ENCODE peak calls at places on chromosomes 3 and 15, in six cellular contexts. W, I, E, X, S and P are unnamed samples.

GRCh38 chr3:127456471-127457093 is 134.0 kb downstream of the TPRA1 start:
- DNase-seq in X (no peak), I (peak), S (peak), E (peak), W (no peak), P (no peak)

GRCh38 chr15:84810073-84810840 is 6.9 kb upstream of the ALPK3 start:
- DNase-seq in I (peak), E (peak), X (no peak), W (no peak), S (no peak), P (no peak)

GRCh38 chr3:26438325-26438940 is 184.1 kb upstream of the LRRC3B start:
- DNase-seq in E (no peak), X (no peak), W (no peak), S (no peak), I (no peak), P (no peak)

GRCh38 chr3:153513236-153513635 is 351.2 kb downstream of the RAP2B start:
- DNase-seq in W (no peak), S (no peak), E (peak), X (no peak), I (no peak), P (no peak)

GRCh38 chr3:138348950-138349739 is 766 bp downstream of the MRAS start:
- DNase-seq in X (no peak), I (peak), W (no peak), E (peak), S (peak), P (peak)

GRCh38 chr3:133532951-133533350 is 40.5 kb upstream of the CDV3 start:
- DNase-seq in X (peak), W (no peak), S (no peak), I (peak), E (peak), P (no peak)

GRCh38 chr3:25548836-25549235 is 115.9 kb downstream of the TOP2B start:
- DNase-seq in I (no peak), E (no peak), W (no peak), X (no peak), S (no peak), P (no peak)

GRCh38 chr3:32675164-32675563 is 9.8 kb upstream of the CNOT10 start:
- DNase-seq in E (no peak), W (no peak), S (no peak), X (no peak), I (no peak), P (no peak)

GRCh38 chr3:15750143-15750542 is 47.6 kb downstream of the ANKRD28 start:
- DNase-seq in I (peak), W (no peak), S (no peak), E (no peak), X (no peak), P (no peak)

GRCh38 chr3:24953060-24953771 is 458.6 kb upstream of the THRB start:
- DNase-seq in X (no peak), E (no peak), I (no peak), W (no peak), S (no peak), P (no peak)

GRCh38 chr3:179807588-179807987 is 154.7 kb downstream of the USP13 start:
- DNase-seq in S (no peak), I (no peak), W (no peak), E (no peak), X (no peak), P (no peak)

GRCh38 chr3:71039332-71039731 is 544.2 kb downstream of the FOXP1 start:
- DNase-seq in I (no peak), E (no peak), S (no peak), W (no peak), X (no peak), P (no peak)

GRCh38 chr3:32325957-32326356 is 65.7 kb upstream of the CMTM7 start:
- DNase-seq in I (no peak), W (no peak), E (no peak), X (no peak), S (no peak), P (no peak)

GRCh38 chr15:68552773-68553172 is 26.0 kb upstream of the CORO2B start:
- DNase-seq in S (no peak), W (no peak), I (peak), E (peak), X (no peak), P (no peak)

GRCh38 chr15:77185242-77185785 is 114.4 kb upstream of the TSPAN3 start:
- DNase-seq in X (no peak), I (no peak), W (no peak), E (peak), S (no peak), P (no peak)

GRCh38 chr3:104206925-104207324 is 1159.8 kb upstream of the ALCAM start:
- DNase-seq in W (no peak), S (no peak), I (no peak), X (no peak), E (no peak), P (no peak)

GRCh38 chr15:76169013-76169412 is 109.2 kb downstream of the TMEM266 start:
- DNase-seq in I (peak), E (peak), S (no peak), X (no peak), W (no peak), P (peak)

GRCh38 chr3:37671000-37671483 is 190.6 kb upstream of the CTDSPL start:
- DNase-seq in E (no peak), I (no peak), W (no peak), X (no peak), S (no peak), P (no peak)

GRCh38 chr3:112303811-112304325 is 9.9 kb upstream of the SLC9C1 start:
- DNase-seq in I (peak), S (peak), W (no peak), E (peak), X (no peak), P (no peak)

GRCh38 chr3:126963261-126964190 is 19.4 kb upstream of the PLXNA1 start:
- DNase-seq in I (no peak), S (no peak), W (no peak), E (no peak), X (no peak), P (no peak)

GRCh38 chr3:149975919-149976318 is 5.2 kb upstream of the PFN2 start:
- DNase-seq in I (no peak), W (no peak), S (no peak), X (no peak), E (no peak), P (peak)

GRCh38 chr15:58932791-58933310 is 628 bp downstream of the SLTM start:
- DNase-seq in E (peak), W (no peak), S (no peak), I (no peak), X (peak), P (no peak)
- H2BK120ac ChIP-seq in E (peak), W (peak), S (peak), I (peak), X (peak), P (no peak)

DNA sequence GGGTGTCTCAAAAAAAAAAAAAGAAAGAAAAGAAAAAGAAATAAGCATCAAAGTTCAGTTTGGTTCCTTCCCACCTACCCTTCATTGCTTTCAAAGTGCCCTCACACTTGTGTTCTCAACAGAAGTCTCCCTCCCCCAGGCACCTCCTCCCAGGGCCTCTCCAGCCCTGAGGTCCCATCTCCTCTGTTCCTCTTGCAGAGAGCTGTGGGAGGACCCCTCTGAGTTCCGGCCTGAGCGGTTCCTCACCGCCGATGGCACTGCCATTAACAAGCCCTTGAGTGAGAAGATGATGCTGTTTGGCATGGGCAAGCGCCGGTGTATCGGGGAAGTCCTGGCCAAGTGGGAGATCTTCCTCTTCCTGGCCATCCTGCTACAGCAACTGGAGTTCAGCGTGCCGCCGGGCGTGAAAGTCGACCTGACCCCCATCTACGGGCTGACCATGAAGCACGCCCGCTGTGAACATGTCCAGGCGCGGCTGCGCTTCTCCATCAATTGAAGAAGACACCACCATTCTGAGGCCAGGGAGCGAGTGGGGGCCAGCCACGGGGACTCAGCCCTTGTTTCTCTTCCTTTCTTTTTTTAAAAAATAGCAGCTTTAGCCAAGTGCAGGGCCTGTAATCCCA is 6.1 kb downstream of the CYP1A2 start:
- DNase-seq in E (no peak), X (no peak), I (no peak), S (no peak), W (no peak), P (no peak)
- H3K14ac ChIP-seq in E (no peak), X (no peak), I (no peak), S (no peak), W (no peak), P (no peak)

DNA sequence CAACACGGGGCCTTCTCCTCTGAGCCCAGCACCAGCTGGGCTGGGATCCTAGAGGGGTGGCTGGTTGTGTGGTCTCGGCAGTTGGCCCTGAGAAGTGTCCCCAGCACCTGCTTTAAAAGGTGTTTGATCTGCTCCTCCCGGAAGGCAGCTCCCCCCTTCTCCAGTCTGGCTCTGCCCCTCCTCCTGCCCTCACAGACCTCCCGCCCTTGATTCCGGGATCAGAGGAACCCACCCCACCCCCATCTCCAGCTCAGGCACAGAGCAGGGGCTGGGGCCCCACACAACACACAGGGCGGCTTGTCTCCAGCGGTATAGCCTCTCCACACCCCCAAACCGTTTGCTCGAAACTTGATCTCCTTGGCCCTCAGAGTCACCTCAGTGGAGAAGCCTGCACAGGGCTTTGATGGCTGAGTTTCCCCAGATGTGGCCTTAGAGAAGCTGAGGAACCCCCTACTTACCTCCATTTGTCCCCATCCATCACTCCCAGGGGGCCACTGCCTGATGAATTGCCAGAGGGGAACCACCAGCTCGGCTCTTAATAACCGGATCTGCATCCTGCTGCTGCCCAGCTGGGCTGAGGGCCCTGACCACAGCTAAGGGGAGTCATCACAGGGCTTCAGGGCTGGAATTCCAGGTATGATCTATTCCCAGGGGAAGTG is 6.4 kb upstream of the STRA6 start:
- DNase-seq in W (no peak), I (peak), E (peak), X (no peak), S (peak), P (peak)
- H2BK120ac ChIP-seq in W (peak), I (no peak), E (no peak), X (no peak), S (peak), P (no peak)

GRCh38 chr3:160370987-160371857 is 27.8 kb downstream of the IFT80 start:
- DNase-seq in I (no peak), W (no peak), E (peak), S (no peak), X (no peak), P (no peak)
- H3K14ac ChIP-seq in I (no peak), W (no peak), E (no peak), S (no peak), X (no peak), P (no peak)

GRCh38 chr3:141368062-141368924 is at the start of gene ZBTB38:
- DNase-seq in W (peak), S (peak), X (peak), I (peak), E (peak), P (peak)
- H2BK120ac ChIP-seq in W (peak), S (peak), X (peak), I (peak), E (peak), P (peak)

GRCh38 chr3:141498592-141499223 is 11.9 kb downstream of the RASA2 start:
- DNase-seq in I (no peak), X (no peak), S (no peak), W (no peak), E (peak), P (no peak)

GRCh38 chr3:141499965-141500364 is 13.1 kb downstream of the RASA2 start:
- DNase-seq in E (no peak), I (no peak), W (no peak), X (no peak), S (no peak), P (no peak)

GRCh38 chr3:141500397-141500796 is 13.6 kb downstream of the RASA2 start:
- DNase-seq in X (no peak), S (no peak), I (no peak), W (no peak), E (no peak), P (no peak)

GRCh38 chr3:141505166-141505565 is 18.3 kb downstream of the RASA2 start:
- DNase-seq in S (no peak), E (no peak), X (no peak), W (no peak), I (no peak), P (no peak)

GRCh38 chr3:141499304-141499703 is 12.5 kb downstream of the RASA2 start:
- DNase-seq in W (no peak), I (no peak), S (no peak), E (no peak), X (no peak), P (no peak)
- H3K14ac ChIP-seq in W (no peak), I (no peak), S (no peak), E (no peak), X (no peak), P (no peak)

GRCh38 chr15:62895139-62895866 is 147.2 kb upstream of the TPM1 start:
- DNase-seq in S (no peak), I (peak), E (peak), X (peak), W (no peak), P (no peak)
- H2BK120ac ChIP-seq in S (peak), I (peak), E (peak), X (peak), W (no peak), P (no peak)

GRCh38 chr15:57677206-57677605 is 29.3 kb upstream of the POLR2M start:
- DNase-seq in I (no peak), W (no peak), S (no peak), E (no peak), X (no peak), P (no peak)
- H3K14ac ChIP-seq in I (no peak), W (no peak), S (no peak), E (no peak), X (no peak), P (no peak)